ENCODE peak calls at places on chromosomes 6 and 20, in ten cellular contexts. One of them, this sample, is unnamed.

GRCh38 chr6:134550604-134551003 is 232.7 kb upstream of the SGK1 start:
- DNase-seq in stimulated activated CD8-positive, alpha-beta memory T cell treated with anti-CD3 and anti-CD28 coated beads, Interleukin-2, amount 100 ng/mL, for 48 hours: no peak
- DNase-seq in OCI-LY7: no peak
- DNase-seq in fibroblast of the conjunctiva: no peak
- DNase-seq in NCI-H524: no peak
- DNase-seq in IMR-90: peak; percentile 73
- DNase-seq in T-helper 2 cell treated with Interferon-gamma antibody and Interleukin-4, amounts not matched to agents 5 μg/mL and 100 μg/mL, for 36 hours: no peak
- DNase-seq in RWPE1: no peak
- DNase-seq in neuronal stem cell: no peak
- DNase-seq in sciatic nerve: no peak
- DNase-seq in this sample: no peak

GRCh38 chr6:41965429-41966213 is 24.0 kb upstream of the CCND3 start:
- DNase-seq in stimulated activated CD8-positive, alpha-beta memory T cell treated with anti-CD3 and anti-CD28 coated beads, Interleukin-2, amount 100 ng/mL, for 48 hours: no peak
- DNase-seq in OCI-LY7: no peak
- DNase-seq in fibroblast of the conjunctiva: no peak
- DNase-seq in NCI-H524: no peak
- DNase-seq in IMR-90: no peak
- DNase-seq in T-helper 2 cell treated with Interferon-gamma antibody and Interleukin-4, amounts not matched to agents 5 μg/mL and 100 μg/mL, for 36 hours: no peak
- DNase-seq in RWPE1: no peak
- DNase-seq in neuronal stem cell: peak; percentile 86
- DNase-seq in sciatic nerve: peak; percentile 31
- DNase-seq in this sample: no peak

GRCh38 chr6:38143191-38144154 is 323.9 kb downstream of the ZFAND3 start:
- DNase-seq in stimulated activated CD8-positive, alpha-beta memory T cell treated with anti-CD3 and anti-CD28 coated beads, Interleukin-2, amount 100 ng/mL, for 48 hours: no peak
- DNase-seq in OCI-LY7: no peak
- DNase-seq in fibroblast of the conjunctiva: no peak
- DNase-seq in NCI-H524: no peak
- DNase-seq in IMR-90: no peak
- DNase-seq in T-helper 2 cell treated with Interferon-gamma antibody and Interleukin-4, amounts not matched to agents 5 μg/mL and 100 μg/mL, for 36 hours: no peak
- DNase-seq in RWPE1: no peak
- DNase-seq in neuronal stem cell: no peak
- DNase-seq in sciatic nerve: no peak
- DNase-seq in this sample: no peak

GRCh38 chr6:89443658-89444057 is 10.7 kb downstream of the ANKRD6 start:
- DNase-seq in stimulated activated CD8-positive, alpha-beta memory T cell treated with anti-CD3 and anti-CD28 coated beads, Interleukin-2, amount 100 ng/mL, for 48 hours: no peak
- DNase-seq in OCI-LY7: no peak
- DNase-seq in fibroblast of the conjunctiva: no peak
- DNase-seq in NCI-H524: no peak
- DNase-seq in IMR-90: no peak
- DNase-seq in T-helper 2 cell treated with Interferon-gamma antibody and Interleukin-4, amounts not matched to agents 5 μg/mL and 100 μg/mL, for 36 hours: no peak
- DNase-seq in RWPE1: no peak
- DNase-seq in neuronal stem cell: no peak
- DNase-seq in sciatic nerve: no peak
- DNase-seq in this sample: no peak

GRCh38 chr6:24274441-24275083 is 83.3 kb downstream of the DCDC2 start:
- DNase-seq in stimulated activated CD8-positive, alpha-beta memory T cell treated with anti-CD3 and anti-CD28 coated beads, Interleukin-2, amount 100 ng/mL, for 48 hours: no peak
- DNase-seq in OCI-LY7: peak; percentile 15
- DNase-seq in fibroblast of the conjunctiva: no peak
- DNase-seq in NCI-H524: no peak
- DNase-seq in IMR-90: peak; percentile 23
- DNase-seq in T-helper 2 cell treated with Interferon-gamma antibody and Interleukin-4, amounts not matched to agents 5 μg/mL and 100 μg/mL, for 36 hours: no peak
- DNase-seq in RWPE1: no peak
- DNase-seq in neuronal stem cell: no peak
- DNase-seq in sciatic nerve: no peak
- DNase-seq in this sample: no peak

GRCh38 chr20:4726710-4727391 is 5.1 kb downstream of the PRND start:
- DNase-seq in stimulated activated CD8-positive, alpha-beta memory T cell treated with anti-CD3 and anti-CD28 coated beads, Interleukin-2, amount 100 ng/mL, for 48 hours: peak; percentile 4
- DNase-seq in OCI-LY7: peak; percentile 16
- DNase-seq in fibroblast of the conjunctiva: peak; percentile 26
- DNase-seq in NCI-H524: no peak
- DNase-seq in IMR-90: peak; percentile 82
- DNase-seq in T-helper 2 cell treated with Interferon-gamma antibody and Interleukin-4, amounts not matched to agents 5 μg/mL and 100 μg/mL, for 36 hours: peak; percentile 19
- DNase-seq in RWPE1: peak; percentile 37
- DNase-seq in neuronal stem cell: no peak
- DNase-seq in sciatic nerve: no peak
- DNase-seq in this sample: no peak

GRCh38 chr20:8642247-8642646 is 426.6 kb upstream of the PLCB4 start:
- DNase-seq in stimulated activated CD8-positive, alpha-beta memory T cell treated with anti-CD3 and anti-CD28 coated beads, Interleukin-2, amount 100 ng/mL, for 48 hours: no peak
- DNase-seq in OCI-LY7: no peak
- DNase-seq in fibroblast of the conjunctiva: no peak
- DNase-seq in NCI-H524: no peak
- DNase-seq in IMR-90: no peak
- DNase-seq in T-helper 2 cell treated with Interferon-gamma antibody and Interleukin-4, amounts not matched to agents 5 μg/mL and 100 μg/mL, for 36 hours: no peak
- DNase-seq in RWPE1: peak; percentile 8
- DNase-seq in neuronal stem cell: no peak
- DNase-seq in sciatic nerve: no peak
- DNase-seq in this sample: no peak

GRCh38 chr6:130559166-130559565 is 193.3 kb downstream of the TMEM200A start:
- DNase-seq in stimulated activated CD8-positive, alpha-beta memory T cell treated with anti-CD3 and anti-CD28 coated beads, Interleukin-2, amount 100 ng/mL, for 48 hours: no peak
- DNase-seq in OCI-LY7: no peak
- DNase-seq in fibroblast of the conjunctiva: no peak
- DNase-seq in NCI-H524: no peak
- DNase-seq in IMR-90: no peak
- DNase-seq in T-helper 2 cell treated with Interferon-gamma antibody and Interleukin-4, amounts not matched to agents 5 μg/mL and 100 μg/mL, for 36 hours: no peak
- DNase-seq in RWPE1: no peak
- DNase-seq in neuronal stem cell: no peak
- DNase-seq in sciatic nerve: no peak
- DNase-seq in this sample: no peak

This sample was measured in keratinocyte.